ENCODE peak calls at places on chromosomes 2 and 18, in four cellular contexts. H, P, N and W are unnamed samples. For H3K36me3, the result is how much of the 10 kb centered on the place peaks cover.

GRCh38 chr18:76678248-76678647 is 144.1 kb upstream of the ZNF236 start:
- DNase-seq in H (no peak), N (no peak), P (no peak), W (no peak)

GRCh38 chr18:36757081-36757480 is 71.7 kb downstream of the TPGS2 start:
- DNase-seq in P (peak), N (no peak), H (peak), W (peak)

GRCh38 chr2:111071480-111072143 is 49.1 kb upstream of the BCL2L11 start:
- DNase-seq in H (no peak), N (peak), P (no peak), W (no peak)

GRCh38 chr2:136025057-136025973 is 39.9 kb upstream of the DARS1 start:
- DNase-seq in N (no peak), P (peak), H (peak), W (peak)

GRCh38 chr18:42078711-42079110 is 123.7 kb downstream of the PIK3C3 start:
- DNase-seq in N (no peak), P (no peak), H (no peak), W (no peak)

GRCh38 chr2:55498582-55498981 is 20.9 kb upstream of the CFAP36 start:
- DNase-seq in P (no peak), H (no peak), N (no peak), W (no peak)

GRCh38 chr2:234670052-234670451 is 173.2 kb upstream of the ARL4C start:
- DNase-seq in H (no peak), P (no peak), N (no peak), W (no peak)

GRCh38 chr18:28657836-28658410 is 481.0 kb upstream of the CDH2 start:
- DNase-seq in N (no peak), H (no peak), P (no peak), W (no peak)

GRCh38 chr18:44799422-44800421 is 119.0 kb downstream of the SETBP1 start:
- DNase-seq in H (no peak), N (peak), P (no peak), W (no peak)

GRCh38 chr2:238997137-238997390 is 149.2 kb downstream of the TWIST2 start:
- DNase-seq in P (no peak), H (no peak), N (no peak), W (no peak)

GRCh38 chr2:238997684-238998083 is 149.8 kb downstream of the TWIST2 start:
- DNase-seq in H (no peak), N (no peak), P (no peak), W (no peak)

GRCh38 chr2:238999290-238999741 is 151.4 kb downstream of the TWIST2 start:
- DNase-seq in H (no peak), N (no peak), P (no peak), W (no peak)

GRCh38 chr2:239000089-239000488 is 152.2 kb downstream of the TWIST2 start:
- DNase-seq in N (no peak), H (no peak), P (no peak), W (no peak)

DNA sequence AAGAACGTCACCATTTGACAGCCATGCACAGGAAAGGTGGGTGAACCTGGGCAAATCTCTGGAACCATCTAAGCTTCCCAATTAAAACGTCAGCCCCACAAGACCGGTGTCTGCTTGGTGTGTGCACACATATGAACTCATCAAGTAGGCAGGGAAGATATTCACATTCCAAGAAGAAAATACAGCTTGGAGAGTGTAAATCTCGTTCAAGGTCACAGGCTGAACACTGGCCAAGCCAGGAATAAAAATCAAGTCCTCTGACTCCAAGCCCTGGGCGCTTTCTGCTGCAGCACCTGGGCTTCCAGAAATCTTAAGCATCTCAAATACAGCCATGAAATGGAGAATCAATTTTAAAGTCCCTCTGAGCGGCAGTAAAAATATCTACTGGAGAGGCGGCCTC is 150.9 kb downstream of the TWIST2 start:
- DNase-seq in N (no peak), H (no peak), P (no peak), W (no peak)
- TF ChIP-seq ZNF274 in N (no peak), H (no peak), P (no peak), W (no peak)

DNA sequence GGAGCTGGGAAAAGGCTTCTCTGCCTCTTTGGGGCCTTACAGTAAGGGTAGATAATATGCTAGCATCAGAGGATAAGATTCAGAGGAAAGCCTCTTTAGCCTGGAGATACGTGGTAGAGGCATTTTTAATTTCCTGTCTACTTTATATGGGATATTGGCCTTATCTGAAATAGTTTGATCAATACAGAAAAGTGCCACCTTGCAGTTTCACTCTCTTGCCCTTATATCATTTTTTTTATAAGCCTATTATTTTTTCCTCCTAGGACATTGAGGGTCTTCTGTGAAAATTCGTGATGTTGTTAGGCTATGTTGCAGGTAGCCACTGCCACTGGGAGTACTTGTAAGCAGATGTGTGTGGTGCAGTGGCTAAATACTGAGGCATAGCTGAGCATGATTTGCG is 40.1 kb upstream of the TOGARAM2 start:
- DNase-seq in N (no peak), H (no peak), P (no peak), W (no peak)
- H3K36me3 ChIP-seq in N (under half), H (half or more), P (half or more), W (half or more)

GRCh38 chr18:55588876-55589595 is 1.0 kb upstream of the TCF4 start:
- DNase-seq in P (no peak), N (no peak), H (no peak), W (no peak)
- TF ChIP-seq ZNF274 in P (no peak), N (no peak), H (no peak), W (no peak)

GRCh38 chr2:213020268-213020667 is 131.1 kb downstream of the IKZF2 start:
- DNase-seq in P (no peak), H (no peak), N (no peak), W (no peak)
- H3K36me3 ChIP-seq in P (under half), H (under half), N (under half), W (under half)

DNA sequence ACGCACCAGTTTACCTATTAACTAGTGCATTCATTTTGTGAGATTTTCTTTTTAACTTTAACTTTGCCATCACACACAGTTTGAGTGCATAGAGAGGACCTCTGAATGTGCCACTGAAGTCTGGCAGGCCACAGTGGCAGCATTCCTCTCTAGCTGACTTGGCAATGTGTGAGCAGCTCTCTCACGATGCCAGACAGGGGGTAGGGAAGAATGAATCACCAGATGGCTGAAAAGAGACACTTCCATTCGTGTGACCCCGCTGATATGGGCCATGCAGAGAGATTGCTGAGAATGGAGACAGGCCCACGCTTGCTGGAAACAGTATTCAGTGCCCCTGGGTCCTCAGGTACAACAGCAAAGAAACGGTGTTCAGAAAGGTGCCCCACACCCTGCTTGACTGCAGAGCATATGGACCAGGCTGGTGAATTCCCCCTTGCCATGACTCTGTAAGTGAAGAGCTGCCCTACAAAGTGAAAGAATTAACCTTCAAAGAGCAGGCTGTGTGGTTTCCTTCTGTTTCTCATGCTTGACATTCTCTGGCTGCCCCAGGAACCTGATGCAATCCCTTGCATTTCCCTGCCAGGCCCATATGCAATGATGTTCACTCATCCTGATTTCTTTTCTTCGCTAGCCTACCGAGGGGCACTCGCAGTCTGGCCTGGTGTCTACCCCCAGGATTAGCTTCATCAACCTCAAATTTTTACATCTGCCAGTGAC is 236.1 kb downstream of the CDH20 start:
- DNase-seq in N (no peak), P (no peak), H (no peak), W (no peak)
- TF ChIP-seq ZNF274 in N (no peak), P (no peak), H (no peak), W (no peak)

GRCh38 chr2:74872310-74872923 is 38.5 kb downstream of the HK2 start:
- DNase-seq in H (no peak), P (no peak), N (no peak), W (no peak)

GRCh38 chr2:74873678-74874640 is 40.0 kb downstream of the HK2 start:
- DNase-seq in H (no peak), P (no peak), N (no peak), W (no peak)

GRCh38 chr2:74873041-74873440 is 39.1 kb downstream of the HK2 start:
- DNase-seq in P (no peak), H (no peak), N (no peak), W (no peak)

GRCh38 chr2:74869522-74869921 is 35.6 kb downstream of the HK2 start:
- DNase-seq in H (no peak), P (no peak), N (no peak), W (no peak)

GRCh38 chr2:74871414-74871813 is 37.5 kb downstream of the HK2 start:
- DNase-seq in P (no peak), H (no peak), N (no peak), W (no peak)
- H3K36me3 ChIP-seq in P (under half), H (half or more), N (under half), W (under half)

GRCh38 chr2:47070920-47071824 is 83.9 kb downstream of the STPG4 start:
- DNase-seq in P (no peak), N (peak), H (no peak), W (no peak)

GRCh38 chr2:47068966-47069627 is 86.0 kb downstream of the STPG4 start:
- DNase-seq in P (no peak), H (no peak), N (no peak), W (no peak)

GRCh38 chr2:47069628-47070154 is 85.4 kb downstream of the STPG4 start:
- DNase-seq in P (peak), H (no peak), N (no peak), W (peak)

GRCh38 chr2:47072018-47072691 is 83.0 kb downstream of the STPG4 start:
- DNase-seq in P (no peak), H (no peak), N (no peak), W (no peak)

DNA sequence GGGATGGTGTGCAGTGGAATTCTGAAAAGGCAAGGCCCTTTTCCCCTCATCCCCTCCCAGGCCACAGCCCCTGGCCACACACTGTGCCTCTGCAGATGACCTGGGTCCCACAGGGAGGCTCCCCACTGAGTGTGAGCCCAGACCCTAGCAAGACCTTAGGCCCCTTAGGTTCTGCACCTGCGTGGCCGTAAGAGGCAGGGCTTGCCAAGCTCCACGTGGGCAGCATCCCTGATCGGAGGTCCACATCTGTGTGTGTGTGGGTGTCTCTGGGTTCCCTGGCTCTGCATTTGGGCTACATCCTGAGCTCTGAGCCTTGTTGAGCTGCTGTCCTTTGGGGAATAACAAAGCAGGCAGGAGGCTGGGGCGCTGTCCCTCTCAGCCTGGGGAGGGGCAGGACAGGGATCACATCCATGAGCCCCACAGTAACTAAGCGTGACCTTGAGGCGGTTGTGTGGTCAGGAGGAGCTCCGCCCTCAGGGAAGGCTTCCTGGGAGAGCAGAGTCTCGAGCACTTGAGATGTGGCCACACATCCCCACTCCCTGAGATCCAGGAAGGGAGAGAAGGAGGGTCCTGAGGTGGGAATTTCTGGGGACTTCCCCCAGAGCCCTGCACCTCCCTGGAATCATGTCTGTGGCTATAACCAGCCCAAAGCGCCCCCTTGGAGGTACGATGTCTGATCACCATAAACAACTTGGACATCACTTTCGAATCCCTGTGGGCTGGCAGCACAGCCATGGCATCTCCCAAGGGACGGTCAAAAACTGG is 84.8 kb downstream of the STPG4 start:
- DNase-seq in N (no peak), H (no peak), P (no peak), W (no peak)
- TF ChIP-seq ZNF274 in N (no peak), H (no peak), P (no peak), W (no peak)

GRCh38 chr2:85547859-85548607 is 9.1 kb downstream of the MAT2A start:
- DNase-seq in N (no peak), H (no peak), P (no peak), W (no peak)

GRCh38 chr2:85549826-85550225 is 10.9 kb downstream of the MAT2A start:
- DNase-seq in N (no peak), H (no peak), P (no peak), W (no peak)

GRCh38 chr2:85548608-85548900 is 9.6 kb downstream of the MAT2A start:
- DNase-seq in P (no peak), H (no peak), N (no peak), W (no peak)

GRCh38 chr2:85550476-85550875 is 10.8 kb downstream of the GGCX start:
- DNase-seq in P (no peak), H (no peak), N (no peak), W (no peak)

GRCh38 chr2:85549095-85549494 is 10.1 kb downstream of the MAT2A start:
- DNase-seq in N (no peak), P (no peak), H (no peak), W (no peak)
- H3K36me3 ChIP-seq in N (under half), P (half or more), H (half or more), W (half or more)

DNA sequence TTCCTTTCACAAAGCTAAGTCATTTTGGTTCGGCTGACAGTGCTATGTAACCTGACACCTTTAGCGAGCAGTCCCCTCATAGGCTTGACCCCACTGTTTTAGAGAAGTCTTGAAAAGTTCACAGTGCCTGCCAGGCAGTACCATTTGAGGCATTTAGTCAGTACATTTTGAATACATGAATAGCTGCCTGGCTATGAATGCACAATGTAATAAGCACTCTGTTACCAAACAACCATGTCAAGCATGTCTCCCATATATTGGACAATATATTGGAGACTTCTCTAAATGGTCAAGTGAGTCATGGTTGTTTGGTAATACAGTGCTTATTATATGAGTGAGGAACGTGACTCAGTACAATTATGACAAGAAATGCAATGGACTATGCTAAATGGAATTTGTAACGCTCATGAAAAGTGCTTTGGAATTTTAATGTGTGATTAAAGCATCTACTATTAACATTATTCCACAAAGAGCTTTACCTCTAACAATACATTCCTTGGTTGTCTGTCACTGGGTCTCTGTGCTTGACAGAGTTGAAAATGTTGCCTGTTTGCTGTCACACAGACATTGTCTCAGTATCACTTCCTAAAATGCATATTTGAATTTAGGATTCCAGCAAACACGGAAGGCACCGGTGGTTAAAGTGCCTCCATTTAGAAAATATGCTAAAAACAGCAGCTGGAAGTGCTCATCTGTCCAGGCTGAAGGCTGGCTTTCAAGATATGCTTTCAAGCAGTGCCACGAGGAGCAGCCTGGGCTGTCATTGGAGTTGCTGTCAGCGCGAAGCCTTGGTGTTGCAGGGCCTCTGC is 458.6 kb downstream of the FBXO15 start:
- DNase-seq in N (peak), H (no peak), P (no peak), W (no peak)
- TF ChIP-seq ZNF274 in N (no peak), H (no peak), P (no peak), W (no peak)

DNA sequence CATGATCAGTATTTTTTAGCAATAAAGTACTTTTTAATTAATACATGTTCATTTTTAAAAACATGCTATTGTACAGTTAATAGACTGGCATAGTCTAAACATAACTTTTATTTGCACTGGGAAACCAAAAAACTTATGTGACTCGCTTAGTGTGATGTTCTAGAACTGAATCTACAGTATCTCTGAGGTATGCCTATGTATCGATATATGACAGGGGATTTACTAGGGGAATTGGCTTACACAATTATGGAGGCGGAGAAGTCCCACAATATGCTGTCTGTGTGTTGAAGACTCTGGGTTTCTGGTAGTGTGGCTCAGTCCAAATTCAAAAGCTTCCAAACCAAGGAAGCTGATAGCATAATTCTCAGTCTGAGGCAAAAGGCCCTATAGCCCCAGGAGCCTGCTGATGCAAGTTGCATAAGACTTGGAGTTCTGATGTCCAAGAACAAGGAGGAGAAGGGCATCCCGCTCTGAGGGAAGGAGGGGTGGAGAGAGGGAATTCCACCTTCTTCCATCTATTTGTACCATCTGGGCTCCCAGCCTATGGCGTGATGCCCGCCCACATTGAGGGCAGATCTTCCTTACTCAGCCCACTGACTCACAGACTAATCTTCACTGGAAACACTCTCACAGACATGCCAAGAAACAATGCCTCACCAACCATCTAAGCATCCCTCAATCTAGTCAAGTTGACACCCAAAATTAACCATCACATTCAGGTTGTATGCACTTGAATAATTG is 27.5 kb downstream of the ZNF638 start:
- DNase-seq in H (no peak), N (no peak), P (no peak), W (no peak)
- H3K36me3 ChIP-seq in H (half or more), N (under half), P (under half), W (half or more)